ENCODE peak calls at places on chromosomes 16 and 17, in eight cellular contexts. E is left cardiac atrium; S is CD8-positive, alpha-beta memory T cell; P is fibroblast of mammary gland; J is lower leg skin; G is D341Med; Z is EL; U is stimulated activated CD8-positive, alpha-beta memory T cell treated with anti-CD3 and anti-CD28 coated beads, Interleukin-7, amount 100 ng/mL, for 1 hour. A is an unnamed sample.

GRCh38 chr17:47738178-47738577 is 5.1 kb downstream of the TBX21 start:
- DNase-seq in E (no peak), S (no peak), P (no peak), J (peak; percentile 20), G (no peak), Z (no peak), U (no peak), A (no peak)

GRCh38 chr17:2853722-2854580 is 57.7 kb downstream of the RAP1GAP2 start:
- DNase-seq in E (peak; percentile 48), S (no peak), P (peak; percentile 14), J (no peak), G (peak; percentile 74), Z (peak; percentile 39), U (no peak), A (peak; percentile 31)

GRCh38 chr17:43791589-43791988 is 11.4 kb downstream of the CFAP97D1 start:
- DNase-seq in E (no peak), S (no peak), P (peak; percentile 63), J (no peak), G (peak; percentile 78), Z (peak; percentile 53), U (no peak), A (peak; percentile 88)

GRCh38 chr16:50610331-50611262 is 62.4 kb downstream of the NKD1 start:
- DNase-seq in E (no peak), S (no peak), P (no peak), J (no peak), G (peak; percentile 85), Z (no peak), U (no peak), A (no peak)

GRCh38 chr17:5676012-5676411 is 91.7 kb upstream of the NLRP1 start:
- DNase-seq in E (no peak), S (no peak), P (no peak), J (no peak), G (no peak), Z (no peak), U (no peak), A (no peak)

GRCh38 chr17:76075364-76076099 is 951 bp downstream of the GALR2 start:
- DNase-seq in E (no peak), S (no peak), P (no peak), J (no peak), G (peak; percentile 82), Z (no peak), U (no peak), A (no peak)

GRCh38 chr17:57938061-57938502 is 17.1 kb downstream of the CUEDC1 start:
- DNase-seq in E (no peak), S (no peak), P (no peak), J (no peak), G (no peak), Z (no peak), U (no peak), A (peak; percentile 21)

GRCh38 chr17:73585583-73585982 is 58.7 kb downstream of the SDK2 start:
- DNase-seq in E (no peak), S (no peak), P (no peak), J (no peak), G (no peak), Z (no peak), U (no peak), A (no peak)

GRCh38 chr17:47708312-47708863 is 14.4 kb downstream of the TBKBP1 start:
- DNase-seq in E (no peak), S (no peak), P (no peak), J (no peak), G (no peak), Z (no peak), U (no peak), A (no peak)

GRCh38 chr17:57396515-57396921 is 140.2 kb downstream of the MSI2 start:
- DNase-seq in E (no peak), S (no peak), P (no peak), J (no peak), G (no peak), Z (no peak), U (no peak), A (no peak)

GRCh38 chr16:68993885-68994284 is 111.6 kb upstream of the HAS3 start:
- DNase-seq in E (no peak), S (no peak), P (peak; percentile 93), J (no peak), G (no peak), Z (peak; percentile 82), U (no peak), A (peak; percentile 17)